ENCODE peak calls at places on chromosome 19, in eight cellular contexts. One of them, this sample, is unnamed. For H3K4me1, the result is how much of the 10 kb centered on the place peaks cover.

GRCh38 chr19:18274303-18274775 is at the start of gene IQCN:
- DNase-seq in gastrocnemius medialis: peak
- DNase-seq in heart right ventricle: no peak
- DNase-seq in pancreas: peak
- DNase-seq in left lung: no peak
- DNase-seq in Peyer's patch: peak
- DNase-seq in neural progenitor cell: no peak
- DNase-seq in thoracic aorta: no peak
- DNase-seq in this sample: peak

GRCh38 chr19:1513492-1514294 is 874 bp upstream of the ADAMTSL5 start:
- DNase-seq in left lung: no peak
- DNase-seq in thoracic aorta: no peak
- DNase-seq in heart right ventricle: no peak
- DNase-seq in Peyer's patch: peak
- DNase-seq in neural progenitor cell: peak
- DNase-seq in pancreas: peak
- DNase-seq in gastrocnemius medialis: peak
- DNase-seq in this sample: peak

GRCh38 chr19:8148410-8149231 is 771 bp downstream of the FBN3 start:
- DNase-seq in pancreas: no peak
- DNase-seq in Peyer's patch: no peak
- DNase-seq in gastrocnemius medialis: no peak
- DNase-seq in left lung: no peak
- DNase-seq in heart right ventricle: no peak
- DNase-seq in thoracic aorta: no peak
- DNase-seq in neural progenitor cell: peak
- DNase-seq in this sample: peak

GRCh38 chr19:2820112-2820702 is 539 bp downstream of the ZNF554 start:
- DNase-seq in gastrocnemius medialis: no peak
- DNase-seq in neural progenitor cell: peak
- DNase-seq in pancreas: no peak
- DNase-seq in left lung: peak
- DNase-seq in thoracic aorta: no peak
- DNase-seq in heart right ventricle: no peak
- DNase-seq in Peyer's patch: peak
- DNase-seq in this sample: no peak

GRCh38 chr19:42005504-42005903 is 11.5 kb upstream of the ATP1A3 start:
- DNase-seq in left lung: no peak
- DNase-seq in pancreas: no peak
- DNase-seq in gastrocnemius medialis: no peak
- DNase-seq in neural progenitor cell: no peak
- DNase-seq in thoracic aorta: no peak
- DNase-seq in Peyer's patch: no peak
- DNase-seq in heart right ventricle: no peak
- DNase-seq in this sample: no peak

GRCh38 chr19:55075366-55075998 is at the start of gene EPS8L1:
- DNase-seq in pancreas: peak
- DNase-seq in thoracic aorta: no peak
- DNase-seq in neural progenitor cell: no peak
- DNase-seq in left lung: peak
- DNase-seq in gastrocnemius medialis: no peak
- DNase-seq in heart right ventricle: no peak
- DNase-seq in Peyer's patch: peak
- DNase-seq in this sample: peak

GRCh38 chr19:1618157-1619093 is 13.2 kb upstream of the UQCR11 start:
- DNase-seq in neural progenitor cell: peak
- DNase-seq in pancreas: peak
- DNase-seq in thoracic aorta: no peak
- DNase-seq in heart right ventricle: peak
- DNase-seq in Peyer's patch: peak
- DNase-seq in left lung: no peak
- DNase-seq in gastrocnemius medialis: no peak
- DNase-seq in this sample: peak

GRCh38 chr19:19453129-19453461 is 47.6 kb downstream of the GATAD2A start:
- DNase-seq in heart right ventricle: no peak
- DNase-seq in pancreas: no peak
- DNase-seq in neural progenitor cell: no peak
- DNase-seq in gastrocnemius medialis: no peak
- DNase-seq in thoracic aorta: no peak
- DNase-seq in Peyer's patch: no peak
- DNase-seq in left lung: no peak
- DNase-seq in this sample: no peak

GRCh38 chr19:34712606-34713261 is 21.3 kb upstream of the ZNF181 start:
- DNase-seq in heart right ventricle: peak
- DNase-seq in thoracic aorta: no peak
- DNase-seq in left lung: no peak
- DNase-seq in gastrocnemius medialis: peak
- DNase-seq in Peyer's patch: no peak
- DNase-seq in neural progenitor cell: peak
- DNase-seq in pancreas: peak
- DNase-seq in this sample: peak

GRCh38 chr19:3189702-3190469 is 4.2 kb downstream of the NCLN start:
- DNase-seq in Peyer's patch: peak
- DNase-seq in heart right ventricle: no peak
- DNase-seq in gastrocnemius medialis: no peak
- DNase-seq in thoracic aorta: no peak
- DNase-seq in neural progenitor cell: no peak
- DNase-seq in pancreas: peak
- DNase-seq in left lung: no peak
- DNase-seq in this sample: no peak

GRCh38 chr19:35846038-35846668 is 6.2 kb downstream of the NPHS1 start:
- DNase-seq in thoracic aorta: no peak
- DNase-seq in gastrocnemius medialis: no peak
- DNase-seq in Peyer's patch: no peak
- DNase-seq in pancreas: peak
- DNase-seq in left lung: no peak
- DNase-seq in heart right ventricle: no peak
- DNase-seq in neural progenitor cell: peak
- DNase-seq in this sample: peak

GRCh38 chr19:12825259-12826131 is 8.9 kb downstream of the RTBDN start:
- DNase-seq in Peyer's patch: no peak
- DNase-seq in gastrocnemius medialis: no peak
- DNase-seq in neural progenitor cell: peak
- DNase-seq in left lung: no peak
- DNase-seq in thoracic aorta: no peak
- DNase-seq in heart right ventricle: no peak
- DNase-seq in pancreas: no peak
- DNase-seq in this sample: peak

GRCh38 chr19:19459099-19459498 is 53.6 kb downstream of the GATAD2A start:
- DNase-seq in Peyer's patch: no peak
- DNase-seq in pancreas: no peak
- DNase-seq in heart right ventricle: no peak
- DNase-seq in left lung: no peak
- DNase-seq in thoracic aorta: no peak
- DNase-seq in neural progenitor cell: no peak
- DNase-seq in gastrocnemius medialis: no peak
- DNase-seq in this sample: no peak

GRCh38 chr19:1884291-1884718 is 991 bp downstream of the ABHD17A start:
- DNase-seq in neural progenitor cell: no peak
- DNase-seq in pancreas: peak
- DNase-seq in heart right ventricle: no peak
- DNase-seq in gastrocnemius medialis: no peak
- DNase-seq in Peyer's patch: no peak
- DNase-seq in thoracic aorta: no peak
- DNase-seq in left lung: no peak
- DNase-seq in this sample: no peak

GRCh38 chr19:10872551-10873107 is 1.3 kb downstream of the CARM1 start:
- DNase-seq in Peyer's patch: no peak
- DNase-seq in neural progenitor cell: no peak
- DNase-seq in thoracic aorta: no peak
- DNase-seq in gastrocnemius medialis: no peak
- DNase-seq in left lung: no peak
- DNase-seq in heart right ventricle: no peak
- DNase-seq in pancreas: no peak
- DNase-seq in this sample: no peak

GRCh38 chr19:49132974-49133609 is 13.7 kb downstream of the PPFIA3 start:
- DNase-seq in gastrocnemius medialis: no peak
- DNase-seq in pancreas: no peak
- DNase-seq in left lung: peak
- DNase-seq in heart right ventricle: no peak
- DNase-seq in Peyer's patch: peak
- DNase-seq in thoracic aorta: no peak
- DNase-seq in neural progenitor cell: peak
- DNase-seq in this sample: no peak

GRCh38 chr19:18893573-18894253 is 2.2 kb downstream of the CERS1 start:
- DNase-seq in gastrocnemius medialis: peak
- DNase-seq in neural progenitor cell: no peak
- DNase-seq in thoracic aorta: no peak
- DNase-seq in Peyer's patch: no peak
- DNase-seq in pancreas: no peak
- DNase-seq in left lung: no peak
- DNase-seq in heart right ventricle: no peak
- DNase-seq in this sample: no peak

GRCh38 chr19:55717251-55717650 is 21.0 kb downstream of the NLRP9 start:
- DNase-seq in neural progenitor cell: no peak
- DNase-seq in Peyer's patch: no peak
- DNase-seq in pancreas: no peak
- DNase-seq in left lung: no peak
- DNase-seq in thoracic aorta: no peak
- DNase-seq in heart right ventricle: no peak
- DNase-seq in gastrocnemius medialis: no peak
- DNase-seq in this sample: no peak

GRCh38 chr19:13574933-13575332 is 68.7 kb upstream of the CACNA1A start:
- DNase-seq in Peyer's patch: no peak
- DNase-seq in left lung: no peak
- DNase-seq in neural progenitor cell: peak
- DNase-seq in heart right ventricle: no peak
- DNase-seq in pancreas: no peak
- DNase-seq in gastrocnemius medialis: no peak
- DNase-seq in thoracic aorta: no peak
- DNase-seq in this sample: no peak

GRCh38 chr19:45638930-45639729 is at the start of gene EML2:
- DNase-seq in thoracic aorta: no peak
- DNase-seq in neural progenitor cell: peak
- DNase-seq in Peyer's patch: peak
- DNase-seq in pancreas: peak
- DNase-seq in left lung: peak
- DNase-seq in heart right ventricle: no peak
- DNase-seq in gastrocnemius medialis: no peak
- DNase-seq in this sample: peak
- TF ChIP-seq CTCF in thoracic aorta: no peak
- TF ChIP-seq CTCF in neural progenitor cell: peak
- TF ChIP-seq CTCF in Peyer's patch: no peak
- TF ChIP-seq CTCF in pancreas: no peak
- TF ChIP-seq CTCF in left lung: no peak
- TF ChIP-seq CTCF in heart right ventricle: peak
- TF ChIP-seq CTCF in gastrocnemius medialis: no peak
- TF ChIP-seq CTCF in this sample: peak

GRCh38 chr19:16446108-16447014 is 25.4 kb downstream of the EPS15L1 start:
- DNase-seq in gastrocnemius medialis: no peak
- DNase-seq in neural progenitor cell: no peak
- DNase-seq in heart right ventricle: no peak
- DNase-seq in thoracic aorta: no peak
- DNase-seq in Peyer's patch: no peak
- DNase-seq in left lung: no peak
- DNase-seq in pancreas: no peak
- DNase-seq in this sample: no peak
- H3K4me1 ChIP-seq in gastrocnemius medialis: half or more
- H3K4me1 ChIP-seq in neural progenitor cell: under half
- H3K4me1 ChIP-seq in heart right ventricle: under half
- H3K4me1 ChIP-seq in thoracic aorta: under half
- H3K4me1 ChIP-seq in Peyer's patch: under half
- H3K4me1 ChIP-seq in left lung: half or more
- H3K4me1 ChIP-seq in pancreas: under half
- H3K4me1 ChIP-seq in this sample: under half

DNA sequence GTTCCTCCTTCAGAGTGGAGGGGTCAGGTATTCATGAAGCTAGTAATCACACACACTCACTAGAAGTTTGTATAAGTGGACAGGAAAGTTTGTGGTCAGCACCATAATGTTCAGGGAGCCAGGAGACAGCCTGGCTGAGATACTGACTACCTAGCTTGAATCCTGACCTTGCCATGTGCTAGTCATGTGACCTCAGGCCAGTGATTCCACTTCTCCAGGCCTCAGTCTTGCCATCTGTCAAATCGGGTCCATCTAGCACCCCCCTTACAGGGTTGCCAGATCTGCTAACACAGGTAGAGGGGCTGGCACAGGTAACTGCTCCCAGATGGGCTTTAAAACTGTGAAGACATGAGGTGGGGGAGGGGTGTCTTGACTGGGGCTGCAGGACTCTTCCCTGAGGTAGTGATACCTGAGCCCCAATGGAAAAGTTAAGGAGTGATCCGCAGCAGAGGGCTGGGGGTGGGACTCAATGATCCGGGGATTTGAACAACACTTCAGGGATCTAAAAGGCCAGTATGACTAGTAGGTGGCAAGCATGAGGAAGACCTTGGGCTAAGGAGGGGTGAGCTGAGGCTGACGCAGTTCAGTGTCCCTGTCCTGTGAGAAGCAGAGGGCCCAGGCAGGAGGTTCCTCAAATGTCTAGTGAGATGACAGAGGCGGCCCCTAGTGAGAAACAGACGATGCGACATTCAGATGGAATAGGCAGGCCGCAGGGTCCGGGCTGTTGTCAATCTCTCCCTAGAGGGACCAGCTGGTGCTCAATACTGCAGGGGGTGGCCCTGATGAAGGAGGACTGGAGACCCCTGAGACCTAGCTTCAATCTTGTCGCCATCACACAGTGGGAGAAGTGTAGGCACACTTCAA is 8.5 kb downstream of the ACTMAP start:
- DNase-seq in Peyer's patch: no peak
- DNase-seq in neural progenitor cell: no peak
- DNase-seq in thoracic aorta: no peak
- DNase-seq in pancreas: no peak
- DNase-seq in gastrocnemius medialis: no peak
- DNase-seq in left lung: no peak
- DNase-seq in heart right ventricle: no peak
- DNase-seq in this sample: peak
- TF ChIP-seq CTCF in Peyer's patch: no peak
- TF ChIP-seq CTCF in neural progenitor cell: no peak
- TF ChIP-seq CTCF in thoracic aorta: no peak
- TF ChIP-seq CTCF in pancreas: no peak
- TF ChIP-seq CTCF in gastrocnemius medialis: no peak
- TF ChIP-seq CTCF in left lung: no peak
- TF ChIP-seq CTCF in heart right ventricle: no peak
- TF ChIP-seq CTCF in this sample: no peak

GRCh38 chr19:30326076-30326710 is 46.0 kb upstream of the ZNF536 start:
- DNase-seq in Peyer's patch: peak
- DNase-seq in neural progenitor cell: no peak
- DNase-seq in thoracic aorta: no peak
- DNase-seq in left lung: no peak
- DNase-seq in heart right ventricle: peak
- DNase-seq in pancreas: no peak
- DNase-seq in gastrocnemius medialis: no peak
- DNase-seq in this sample: no peak

GRCh38 chr19:30325657-30326056 is 46.5 kb upstream of the ZNF536 start:
- DNase-seq in thoracic aorta: no peak
- DNase-seq in Peyer's patch: peak
- DNase-seq in left lung: no peak
- DNase-seq in heart right ventricle: no peak
- DNase-seq in pancreas: no peak
- DNase-seq in neural progenitor cell: no peak
- DNase-seq in gastrocnemius medialis: no peak
- DNase-seq in this sample: no peak

GRCh38 chr19:30324982-30325381 is 47.2 kb upstream of the ZNF536 start:
- DNase-seq in heart right ventricle: no peak
- DNase-seq in gastrocnemius medialis: no peak
- DNase-seq in left lung: no peak
- DNase-seq in pancreas: no peak
- DNase-seq in Peyer's patch: peak
- DNase-seq in neural progenitor cell: no peak
- DNase-seq in thoracic aorta: no peak
- DNase-seq in this sample: no peak

GRCh38 chr19:30328096-30328495 is 44.1 kb upstream of the ZNF536 start:
- DNase-seq in Peyer's patch: no peak
- DNase-seq in left lung: no peak
- DNase-seq in pancreas: no peak
- DNase-seq in gastrocnemius medialis: no peak
- DNase-seq in heart right ventricle: no peak
- DNase-seq in thoracic aorta: no peak
- DNase-seq in neural progenitor cell: no peak
- DNase-seq in this sample: no peak

GRCh38 chr19:30327331-30327730 is 44.9 kb upstream of the ZNF536 start:
- DNase-seq in left lung: no peak
- DNase-seq in thoracic aorta: no peak
- DNase-seq in pancreas: no peak
- DNase-seq in heart right ventricle: no peak
- DNase-seq in neural progenitor cell: no peak
- DNase-seq in gastrocnemius medialis: no peak
- DNase-seq in Peyer's patch: no peak
- DNase-seq in this sample: no peak
- H3K4me1 ChIP-seq in left lung: under half
- H3K4me1 ChIP-seq in thoracic aorta: under half
- H3K4me1 ChIP-seq in pancreas: under half
- H3K4me1 ChIP-seq in heart right ventricle: under half
- H3K4me1 ChIP-seq in neural progenitor cell: under half
- H3K4me1 ChIP-seq in gastrocnemius medialis: under half
- H3K4me1 ChIP-seq in Peyer's patch: under half
- H3K4me1 ChIP-seq in this sample: under half